ENCODE peak calls at places on chromosomes 13 and 19, in nine cellular contexts. M is mesenchymal stem cell, W is esophagus squamous epithelium, U is tibial nerve, L is fibroblast of lung, Y is heart right ventricle, K is neural progenitor cell, G is adrenal gland, Z is H1. I is an unnamed sample. For H3K9me3 and H3K36me3, the result is how much of the 10 kb centered on the place peaks cover.

GRCh38 chr13:99859178-99860177 is 112.1 kb downstream of the ZIC5 start:
- DNase-seq in M (no peak), W (no peak), U (no peak), L (no peak), Y (no peak), K (peak), G (no peak), Z (no peak), I (no peak)

GRCh38 chr19:41013359-41013758 is 22.3 kb downstream of the CYP2B6 start:
- DNase-seq in M (no peak), W (no peak), U (no peak), L (no peak), Y (no peak), K (no peak), G (peak), Z (no peak), I (no peak)

GRCh38 chr13:36915891-36916640 is 4.0 kb downstream of the SMAD9 start:
- DNase-seq in M (no peak), W (no peak), U (no peak), L (no peak), Y (no peak), K (no peak), G (no peak), Z (no peak), I (no peak)

GRCh38 chr13:73556902-73557301 is 498.1 kb downstream of the KLF5 start:
- DNase-seq in M (no peak), W (no peak), U (no peak), L (no peak), Y (no peak), K (no peak), G (no peak), Z (no peak), I (no peak)

GRCh38 chr19:4061683-4062575 is 4.8 kb downstream of the ZBTB7A start:
- DNase-seq in M (no peak), W (no peak), U (no peak), L (no peak), Y (no peak), K (no peak), G (no peak), Z (no peak), I (no peak)

GRCh38 chr19:15251010-15251748 is 18.9 kb upstream of the EPHX3 start:
- DNase-seq in M (peak), W (no peak), U (no peak), L (peak), Y (peak), K (no peak), G (peak), Z (no peak), I (peak)

GRCh38 chr19:11378319-11379189 is 4.1 kb downstream of the SWSAP1 start:
- DNase-seq in M (peak), W (no peak), U (no peak), L (peak), Y (peak), K (peak), G (peak), Z (peak), I (no peak)

GRCh38 chr13:40494513-40494912 is 171.9 kb downstream of the FOXO1 start:
- DNase-seq in M (peak), W (no peak), U (no peak), L (peak), Y (no peak), K (no peak), G (no peak), Z (no peak), I (no peak)

GRCh38 chr19:33290082-33290815 is 12.1 kb downstream of the CEBPA start:
- DNase-seq in M (no peak), W (no peak), U (no peak), L (no peak), Y (no peak), K (no peak), G (no peak), Z (no peak), I (peak)

GRCh38 chr19:43908659-43909058 is 26.4 kb downstream of the ZNF45 start:
- DNase-seq in M (no peak), W (no peak), U (no peak), L (no peak), Y (no peak), K (no peak), G (no peak), Z (no peak), I (no peak)

GRCh38 chr19:43910884-43911283 is 24.2 kb downstream of the ZNF45 start:
- DNase-seq in M (no peak), W (no peak), U (no peak), L (no peak), Y (no peak), K (no peak), G (no peak), Z (no peak), I (no peak)

GRCh38 chr19:43913383-43913782 is 21.7 kb downstream of the ZNF45 start:
- DNase-seq in M (no peak), W (no peak), U (no peak), L (peak), Y (no peak), K (no peak), G (no peak), Z (no peak), I (no peak)

GRCh38 chr19:43914051-43914450 is 21.0 kb downstream of the ZNF45 start:
- DNase-seq in M (no peak), W (no peak), U (no peak), L (peak), Y (no peak), K (no peak), G (no peak), Z (no peak), I (no peak)
- H3K9me3 ChIP-seq in M (half or more), W (half or more), U (under half), L (under half), Y (half or more), K (under half), G (half or more), Z (half or more), I (under half)

GRCh38 chr19:2047076-2047448 is 4.0 kb downstream of the MKNK2 start:
- DNase-seq in M (no peak), W (no peak), U (no peak), L (no peak), Y (no peak), K (no peak), G (no peak), Z (no peak), I (no peak)

GRCh38 chr19:2048959-2049740 is 1.9 kb downstream of the MKNK2 start:
- DNase-seq in M (peak), W (no peak), U (no peak), L (no peak), Y (no peak), K (peak), G (no peak), Z (no peak), I (peak)

GRCh38 chr19:2046046-2046907 is 4.8 kb downstream of the MKNK2 start:
- DNase-seq in M (no peak), W (no peak), U (no peak), L (no peak), Y (no peak), K (peak), G (peak), Z (no peak), I (peak)

GRCh38 chr19:2048104-2048958 is 2.7 kb downstream of the MKNK2 start:
- DNase-seq in M (no peak), W (no peak), U (no peak), L (no peak), Y (no peak), K (no peak), G (no peak), Z (no peak), I (no peak)

GRCh38 chr19:2047449-2048103 is 3.5 kb downstream of the MKNK2 start:
- DNase-seq in M (peak), W (no peak), U (no peak), L (peak), Y (no peak), K (peak), G (peak), Z (no peak), I (peak)
- H3K36me3 ChIP-seq in M (half or more), W (half or more), U (under half), L (under half), Y (under half), K (under half), G (under half), Z (under half), I (under half)

DNA sequence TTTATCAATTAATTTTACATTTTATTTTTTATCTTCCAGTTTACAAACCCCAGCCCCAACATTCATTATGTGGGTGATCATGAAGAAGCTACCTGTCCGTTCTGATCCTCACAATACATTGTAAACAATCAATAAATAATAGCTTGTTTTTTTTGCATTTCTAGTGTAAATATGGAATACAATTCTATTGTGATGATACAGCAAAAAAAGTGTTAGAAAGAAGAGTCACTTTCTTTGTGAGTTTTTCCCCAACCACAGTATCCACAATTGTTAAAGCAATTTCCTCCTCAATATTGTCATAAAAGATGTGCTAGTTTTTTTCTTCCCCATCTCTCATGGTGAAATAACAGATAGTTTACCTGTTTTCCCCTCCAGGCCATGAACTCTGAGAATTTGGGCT is 30.3 kb upstream of the ZNF835 start:
- DNase-seq in M (no peak), W (no peak), U (no peak), L (no peak), Y (no peak), K (no peak), G (no peak), Z (no peak), I (no peak)
- H3K4me3 ChIP-seq in M (no peak), W (no peak), U (no peak), L (no peak), Y (no peak), K (no peak), G (no peak), Z (no peak), I (no peak)

GRCh38 chr19:28313633-28314032 is 899.3 kb downstream of the UQCRFS1 start:
- DNase-seq in M (no peak), W (no peak), U (no peak), L (peak), Y (peak), K (no peak), G (no peak), Z (no peak), I (no peak)
- H3K9me3 ChIP-seq in M (under half), W (under half), U (under half), L (under half), Y (under half), K (under half), G (under half), Z (under half), I (under half)

I was measured in aorta.